ENCODE peak calls at places on chromosomes 5 and 9, in six cellular contexts. One of them, this sample, is unnamed.
A peak's percentile ranks its signal among the peaks of the same experiment; 100 is the strongest.

GRCh38 chr9:113369583-113370140 is 7.1 kb downstream of the HDHD3 start:
- DNase-seq in right atrium auricular region: no peak
- DNase-seq in fibroblast of mammary gland: no peak
- DNase-seq in fibroblast of pulmonary artery: no peak
- DNase-seq in astrocyte of the spinal cord: no peak
- DNase-seq in lower lobe of right lung: no peak
- DNase-seq in this sample: no peak

GRCh38 chr9:96491079-96491879 is 41.3 kb downstream of the HABP4 start:
- DNase-seq in right atrium auricular region: no peak
- DNase-seq in fibroblast of mammary gland: no peak
- DNase-seq in astrocyte of the spinal cord: peak; percentile 70
- DNase-seq in lower lobe of right lung: no peak
- DNase-seq in fibroblast of pulmonary artery: peak; percentile 16
- DNase-seq in this sample: no peak

GRCh38 chr9:82332774-82333152 is 344.2 kb downstream of the SPATA31D1 start:
- DNase-seq in right atrium auricular region: no peak
- DNase-seq in lower lobe of right lung: no peak
- DNase-seq in fibroblast of pulmonary artery: no peak
- DNase-seq in fibroblast of mammary gland: peak; percentile 8
- DNase-seq in astrocyte of the spinal cord: no peak
- DNase-seq in this sample: no peak

GRCh38 chr9:93154293-93154903 is 20.3 kb upstream of the NINJ1 start:
- DNase-seq in lower lobe of right lung: no peak
- DNase-seq in astrocyte of the spinal cord: no peak
- DNase-seq in fibroblast of pulmonary artery: no peak
- DNase-seq in fibroblast of mammary gland: no peak
- DNase-seq in right atrium auricular region: no peak
- DNase-seq in this sample: no peak

GRCh38 chr5:179060116-179061008 is at the start of gene ZNF354C:
- DNase-seq in fibroblast of mammary gland: peak; percentile 88
- DNase-seq in right atrium auricular region: peak; percentile 88
- DNase-seq in astrocyte of the spinal cord: peak; percentile 92
- DNase-seq in fibroblast of pulmonary artery: peak; percentile 93
- DNase-seq in lower lobe of right lung: peak; percentile 93
- DNase-seq in this sample: peak; percentile 90

GRCh38 chr5:155144956-155145355 is 131.4 kb downstream of the KIF4B start:
- DNase-seq in astrocyte of the spinal cord: no peak
- DNase-seq in lower lobe of right lung: no peak
- DNase-seq in right atrium auricular region: no peak
- DNase-seq in fibroblast of pulmonary artery: no peak
- DNase-seq in fibroblast of mammary gland: no peak
- DNase-seq in this sample: no peak

GRCh38 chr9:121744002-121744686 is 92.7 kb downstream of the DAB2IP start:
- DNase-seq in fibroblast of mammary gland: peak; percentile 45
- DNase-seq in right atrium auricular region: peak; percentile 83
- DNase-seq in astrocyte of the spinal cord: peak; percentile 56
- DNase-seq in fibroblast of pulmonary artery: peak; percentile 39
- DNase-seq in lower lobe of right lung: no peak
- DNase-seq in this sample: no peak

GRCh38 chr5:73638344-73639095 is 12.5 kb downstream of the ARHGEF28 start:
- DNase-seq in astrocyte of the spinal cord: peak; percentile 80
- DNase-seq in lower lobe of right lung: no peak
- DNase-seq in right atrium auricular region: no peak
- DNase-seq in fibroblast of mammary gland: peak; percentile 63
- DNase-seq in fibroblast of pulmonary artery: peak; percentile 94
- DNase-seq in this sample: no peak

GRCh38 chr9:94490465-94490864 is 64.4 kb upstream of the PCAT7 start:
- DNase-seq in fibroblast of pulmonary artery: peak; percentile 23
- DNase-seq in lower lobe of right lung: no peak
- DNase-seq in right atrium auricular region: no peak
- DNase-seq in fibroblast of mammary gland: peak; percentile 2
- DNase-seq in astrocyte of the spinal cord: no peak
- DNase-seq in this sample: no peak

GRCh38 chr9:22863106-22863505 is 416.5 kb downstream of the DMRTA1 start:
- DNase-seq in lower lobe of right lung: no peak
- DNase-seq in astrocyte of the spinal cord: no peak
- DNase-seq in right atrium auricular region: no peak
- DNase-seq in fibroblast of mammary gland: no peak
- DNase-seq in fibroblast of pulmonary artery: no peak
- DNase-seq in this sample: no peak
- TF ChIP-seq CTCF in lower lobe of right lung: no peak
- TF ChIP-seq CTCF in astrocyte of the spinal cord: no peak
- TF ChIP-seq CTCF in right atrium auricular region: no peak
- TF ChIP-seq CTCF in fibroblast of mammary gland: no peak
- TF ChIP-seq CTCF in fibroblast of pulmonary artery: no peak
- TF ChIP-seq CTCF in this sample: no peak

DNA sequence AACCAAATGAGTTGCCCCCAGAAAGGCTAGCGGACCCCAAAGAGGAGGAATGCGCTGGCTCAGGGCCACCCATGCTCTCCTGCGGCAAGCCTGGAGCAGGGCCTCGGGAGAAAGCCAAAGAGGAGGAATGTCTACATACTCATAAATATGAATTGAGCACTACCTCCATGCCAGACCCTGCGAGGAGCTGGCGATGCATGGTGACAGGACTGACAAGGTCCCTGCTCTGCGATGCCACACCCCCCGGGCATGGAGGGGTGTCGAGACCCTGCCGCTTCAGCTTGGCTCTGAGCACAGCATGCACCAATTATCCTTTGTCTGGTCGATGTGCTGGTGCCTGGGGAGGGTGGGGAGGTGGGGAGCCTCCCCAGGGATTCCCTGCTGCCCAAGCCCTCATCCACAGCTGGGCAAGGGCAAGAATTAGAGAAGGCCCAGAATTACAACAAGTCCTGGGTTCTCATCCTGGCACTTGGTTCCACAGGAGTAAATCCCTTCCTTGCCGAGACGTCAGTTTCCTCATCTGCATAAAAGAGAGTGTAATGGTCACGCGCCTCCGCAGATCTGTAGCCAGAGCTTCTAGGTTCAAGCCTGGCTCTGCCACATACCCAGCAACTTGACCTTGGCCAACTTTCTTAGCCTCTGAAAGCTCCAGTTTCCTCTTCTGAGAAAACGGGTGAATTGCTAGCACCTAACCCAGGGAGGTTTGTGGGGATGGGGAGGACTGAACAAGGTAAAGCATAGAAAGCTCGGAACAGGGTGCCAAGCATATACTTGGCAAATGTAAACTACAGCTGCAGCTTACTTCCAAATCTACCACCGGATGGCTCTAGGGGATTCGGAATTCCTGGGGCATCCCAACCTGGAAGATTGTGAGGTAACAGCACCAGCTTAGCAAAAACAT is 74.3 kb downstream of the FAM114A2 start:
- DNase-seq in right atrium auricular region: no peak
- DNase-seq in fibroblast of pulmonary artery: no peak
- DNase-seq in fibroblast of mammary gland: no peak
- DNase-seq in astrocyte of the spinal cord: no peak
- DNase-seq in lower lobe of right lung: no peak
- DNase-seq in this sample: no peak
- H3K4me3 ChIP-seq in right atrium auricular region: no peak overlapping the region
- H3K4me3 ChIP-seq in fibroblast of pulmonary artery: no peak overlapping the region
- H3K4me3 ChIP-seq in fibroblast of mammary gland: peak overlapping the region; percentile 20
- H3K4me3 ChIP-seq in astrocyte of the spinal cord: peak overlapping the region; percentile 2
- H3K4me3 ChIP-seq in lower lobe of right lung: no peak overlapping the region
- H3K4me3 ChIP-seq in this sample: peak overlapping the region; percentile 47

DNA sequence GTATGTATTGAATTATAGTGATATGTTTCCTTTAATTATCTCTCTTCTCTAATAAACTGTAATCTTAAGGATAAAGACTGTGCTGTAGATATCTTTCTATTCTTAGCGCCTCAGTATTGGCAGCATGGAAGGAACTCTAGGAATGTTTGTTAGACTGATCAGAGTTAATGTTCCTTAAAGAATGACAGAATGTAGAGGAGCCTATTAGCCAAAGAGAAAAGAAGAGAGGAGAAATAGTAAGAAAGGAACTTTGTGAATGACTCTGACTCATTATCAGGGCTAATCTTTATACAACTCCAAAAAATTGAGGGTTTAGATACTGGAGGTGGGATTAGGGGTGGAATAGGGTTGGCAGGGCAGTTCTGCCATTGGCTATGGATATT is 59.0 kb upstream of the NUDT12 start:
- DNase-seq in fibroblast of mammary gland: no peak
- DNase-seq in right atrium auricular region: no peak
- DNase-seq in lower lobe of right lung: no peak
- DNase-seq in astrocyte of the spinal cord: peak; percentile 7
- DNase-seq in fibroblast of pulmonary artery: no peak
- DNase-seq in this sample: no peak
- TF ChIP-seq CTCF in fibroblast of mammary gland: no peak
- TF ChIP-seq CTCF in right atrium auricular region: no peak
- TF ChIP-seq CTCF in lower lobe of right lung: no peak
- TF ChIP-seq CTCF in astrocyte of the spinal cord: no peak
- TF ChIP-seq CTCF in fibroblast of pulmonary artery: no peak
- TF ChIP-seq CTCF in this sample: no peak

GRCh38 chr9:119322137-119322695 is 47.0 kb downstream of the BRINP1 start:
- DNase-seq in astrocyte of the spinal cord: no peak
- DNase-seq in fibroblast of pulmonary artery: no peak
- DNase-seq in fibroblast of mammary gland: peak; percentile 8
- DNase-seq in lower lobe of right lung: no peak
- DNase-seq in right atrium auricular region: no peak
- DNase-seq in this sample: peak; percentile 77

GRCh38 chr9:119313846-119314245 is 55.4 kb downstream of the BRINP1 start:
- DNase-seq in fibroblast of mammary gland: no peak
- DNase-seq in astrocyte of the spinal cord: no peak
- DNase-seq in right atrium auricular region: no peak
- DNase-seq in lower lobe of right lung: no peak
- DNase-seq in fibroblast of pulmonary artery: no peak
- DNase-seq in this sample: no peak

GRCh38 chr9:119318371-119318770 is 50.9 kb downstream of the BRINP1 start:
- DNase-seq in fibroblast of mammary gland: no peak
- DNase-seq in fibroblast of pulmonary artery: no peak
- DNase-seq in lower lobe of right lung: no peak
- DNase-seq in right atrium auricular region: no peak
- DNase-seq in astrocyte of the spinal cord: no peak
- DNase-seq in this sample: no peak
- H3K4me3 ChIP-seq in fibroblast of mammary gland: no peak overlapping the region
- H3K4me3 ChIP-seq in fibroblast of pulmonary artery: no peak overlapping the region
- H3K4me3 ChIP-seq in lower lobe of right lung: no peak overlapping the region
- H3K4me3 ChIP-seq in right atrium auricular region: no peak overlapping the region
- H3K4me3 ChIP-seq in astrocyte of the spinal cord: no peak overlapping the region
- H3K4me3 ChIP-seq in this sample: no peak overlapping the region

GRCh38 chr5:62564101-62564500 is 14.5 kb upstream of the LRRC70 start:
- DNase-seq in right atrium auricular region: no peak
- DNase-seq in fibroblast of pulmonary artery: no peak
- DNase-seq in astrocyte of the spinal cord: no peak
- DNase-seq in lower lobe of right lung: no peak
- DNase-seq in fibroblast of mammary gland: no peak
- DNase-seq in this sample: no peak

GRCh38 chr5:62560786-62561185 is 17.8 kb upstream of the LRRC70 start:
- DNase-seq in right atrium auricular region: no peak
- DNase-seq in fibroblast of mammary gland: no peak
- DNase-seq in astrocyte of the spinal cord: no peak
- DNase-seq in lower lobe of right lung: no peak
- DNase-seq in fibroblast of pulmonary artery: no peak
- DNase-seq in this sample: no peak

GRCh38 chr5:62561896-62562295 is 16.7 kb upstream of the LRRC70 start:
- DNase-seq in astrocyte of the spinal cord: no peak
- DNase-seq in fibroblast of pulmonary artery: no peak
- DNase-seq in lower lobe of right lung: no peak
- DNase-seq in right atrium auricular region: no peak
- DNase-seq in fibroblast of mammary gland: no peak
- DNase-seq in this sample: no peak

GRCh38 chr5:62558941-62559340 is 19.7 kb upstream of the LRRC70 start:
- DNase-seq in lower lobe of right lung: no peak
- DNase-seq in astrocyte of the spinal cord: no peak
- DNase-seq in fibroblast of mammary gland: no peak
- DNase-seq in right atrium auricular region: no peak
- DNase-seq in fibroblast of pulmonary artery: no peak
- DNase-seq in this sample: no peak

DNA sequence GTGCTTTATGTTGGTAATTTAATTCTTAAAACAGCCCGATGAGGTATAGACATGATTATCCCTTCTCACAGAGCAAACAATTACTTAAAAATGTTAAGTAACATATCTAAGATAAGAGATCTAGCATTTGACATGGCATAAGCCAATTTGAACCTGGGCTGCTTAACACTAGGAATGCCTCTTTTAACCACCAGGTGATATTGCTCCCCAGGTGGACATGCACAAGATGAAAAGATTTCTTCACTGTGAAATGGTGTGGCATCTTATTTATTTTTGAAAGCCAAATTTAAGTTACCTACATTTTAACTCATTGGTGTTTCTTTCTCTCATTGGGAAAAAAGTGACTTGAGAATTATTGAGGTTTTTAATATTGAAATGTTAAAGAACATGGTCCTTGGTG is 15.8 kb upstream of the LRRC70 start:
- DNase-seq in fibroblast of mammary gland: no peak
- DNase-seq in astrocyte of the spinal cord: no peak
- DNase-seq in right atrium auricular region: no peak
- DNase-seq in lower lobe of right lung: no peak
- DNase-seq in fibroblast of pulmonary artery: no peak
- DNase-seq in this sample: no peak
- TF ChIP-seq CTCF in fibroblast of mammary gland: no peak
- TF ChIP-seq CTCF in astrocyte of the spinal cord: no peak
- TF ChIP-seq CTCF in right atrium auricular region: no peak
- TF ChIP-seq CTCF in lower lobe of right lung: no peak
- TF ChIP-seq CTCF in fibroblast of pulmonary artery: no peak
- TF ChIP-seq CTCF in this sample: no peak

DNA sequence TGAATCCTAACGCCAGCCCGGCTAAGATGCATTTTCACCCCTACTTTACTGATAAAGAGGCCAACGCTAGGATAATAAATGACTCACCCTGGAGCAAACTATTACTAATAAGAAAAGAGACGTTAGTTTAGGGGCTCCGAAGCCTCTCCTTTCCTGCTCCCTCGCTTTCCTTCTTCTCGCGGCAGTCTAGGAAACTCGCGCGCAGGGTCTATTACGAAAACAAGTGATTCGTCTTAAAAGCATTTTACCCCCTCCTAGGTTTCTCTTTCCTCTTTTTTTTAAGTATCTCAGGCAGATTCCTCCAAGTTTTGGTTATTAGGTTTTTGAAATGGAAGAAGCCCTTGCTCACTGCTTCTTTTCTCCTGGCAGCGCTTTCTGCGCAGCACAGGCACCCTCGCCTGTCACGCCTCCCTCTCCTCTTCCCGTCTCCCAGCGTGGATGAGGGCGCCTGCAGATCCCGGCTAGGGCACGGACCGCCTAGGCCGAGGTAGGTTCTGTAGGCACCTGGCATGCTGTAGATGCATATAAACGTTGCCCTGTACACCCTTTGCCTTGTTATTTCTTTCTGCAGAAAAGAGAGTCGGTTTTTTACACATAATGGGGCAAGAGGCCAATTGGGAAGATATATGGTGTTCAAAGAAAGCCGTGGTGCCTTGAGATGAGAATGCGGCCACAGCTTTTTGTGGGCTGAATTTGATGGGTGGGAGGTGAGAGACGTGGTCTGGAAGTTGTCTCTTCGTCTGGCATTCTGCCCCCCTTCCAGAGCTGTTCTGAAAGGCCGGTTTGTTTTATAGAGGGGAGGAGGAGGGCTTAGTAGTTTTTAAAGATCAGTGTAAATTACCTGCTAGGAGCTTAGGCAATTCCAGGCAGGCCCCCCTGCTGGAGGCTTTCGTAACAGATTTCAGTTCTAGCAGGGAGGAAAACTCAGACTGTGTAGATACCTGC is 981 bp downstream of the GCNT1 start:
- DNase-seq in astrocyte of the spinal cord: peak; percentile 72
- DNase-seq in lower lobe of right lung: peak; percentile 59
- DNase-seq in right atrium auricular region: no peak
- DNase-seq in fibroblast of pulmonary artery: peak; percentile 64
- DNase-seq in fibroblast of mammary gland: peak; percentile 66
- DNase-seq in this sample: no peak
- H3K4me3 ChIP-seq in astrocyte of the spinal cord: peak overlapping the region; percentile 85
- H3K4me3 ChIP-seq in lower lobe of right lung: peak overlapping the region; percentile 92
- H3K4me3 ChIP-seq in right atrium auricular region: peak overlapping the region; percentile 66
- H3K4me3 ChIP-seq in fibroblast of pulmonary artery: peak overlapping the region; percentile 93
- H3K4me3 ChIP-seq in fibroblast of mammary gland: peak overlapping the region; percentile 98
- H3K4me3 ChIP-seq in this sample: peak overlapping the region; percentile 75

GRCh38 chr9:69207503-69207902 is 33.4 kb downstream of the TJP2 start:
- DNase-seq in right atrium auricular region: no peak
- DNase-seq in lower lobe of right lung: no peak
- DNase-seq in fibroblast of pulmonary artery: no peak
- DNase-seq in astrocyte of the spinal cord: no peak
- DNase-seq in fibroblast of mammary gland: no peak
- DNase-seq in this sample: no peak
- TF ChIP-seq CTCF in right atrium auricular region: no peak
- TF ChIP-seq CTCF in lower lobe of right lung: no peak
- TF ChIP-seq CTCF in fibroblast of pulmonary artery: no peak
- TF ChIP-seq CTCF in astrocyte of the spinal cord: peak; percentile 7
- TF ChIP-seq CTCF in fibroblast of mammary gland: no peak
- TF ChIP-seq CTCF in this sample: no peak

This sample was measured in coronary artery.